ENCODE peak calls at places on chromosomes 1 and 21, in four cellular contexts. Y, T, I and W are unnamed samples.

GRCh38 chr1:116847688-116848531 is 61.8 kb upstream of the PTGFRN start:
- DNase-seq in Y (no peak), I (no peak), T (peak; percentile 59), W (no peak)

GRCh38 chr1:156420209-156421061 is 51.4 kb downstream of the RHBG start:
- DNase-seq in Y (no peak), I (peak; percentile 70), T (no peak), W (no peak)

GRCh38 chr1:156419863-156420208 is 50.8 kb downstream of the RHBG start:
- DNase-seq in T (no peak), Y (no peak), I (no peak), W (no peak)

GRCh38 chr1:212938846-212939245 is 11.5 kb upstream of the VASH2 start:
- DNase-seq in I (no peak), T (no peak), Y (no peak), W (no peak)

GRCh38 chr1:17438176-17438976 is 1.1 kb downstream of the RCC2 start:
- DNase-seq in I (peak; percentile 83), T (peak; percentile 40), Y (no peak), W (peak; percentile 72)

GRCh38 chr1:95733671-95734070 is 499.7 kb downstream of the RWDD3 start:
- DNase-seq in Y (no peak), T (no peak), I (no peak), W (no peak)

GRCh38 chr1:240414237-240414636 is 197.7 kb downstream of the GREM2 start:
- DNase-seq in I (no peak), Y (no peak), T (peak; percentile 49), W (no peak)

GRCh38 chr1:84012018-84012417 is 13.1 kb upstream of the TTLL7 start:
- DNase-seq in I (no peak), T (no peak), Y (no peak), W (no peak)

GRCh38 chr1:43831866-43832654 is 101.5 kb upstream of the ARTN start:
- DNase-seq in I (no peak), T (no peak), Y (no peak), W (no peak)

GRCh38 chr1:152191260-152191659 is 32.2 kb upstream of the RPTN start:
- DNase-seq in T (no peak), I (no peak), Y (no peak), W (no peak)

GRCh38 chr1:55316494-55316893 is 101.3 kb upstream of the USP24 start:
- DNase-seq in I (no peak), Y (no peak), T (no peak), W (no peak)

GRCh38 chr1:77288275-77288674 is 6.5 kb downstream of the AK5 start:
- DNase-seq in T (no peak), I (no peak), Y (no peak), W (no peak)

GRCh38 chr1:212302745-212303383 is 17.7 kb downstream of the PPP2R5A start:
- DNase-seq in I (no peak), T (peak; percentile 37), Y (no peak), W (no peak)

GRCh38 chr21:46114963-46115362 is 17.1 kb downstream of the COL6A2 start:
- DNase-seq in I (peak; percentile 41), Y (no peak), T (no peak), W (no peak)

GRCh38 chr1:65773391-65773790 is 19.3 kb upstream of the PDE4B start:
- DNase-seq in Y (no peak), T (no peak), I (no peak), W (no peak)

GRCh38 chr1:230043102-230043501 is 23.9 kb upstream of the GALNT2 start:
- DNase-seq in I (no peak), T (no peak), Y (no peak), W (no peak)

GRCh38 chr1:31371560-31371959 is 1.3 kb downstream of the FABP3 start:
- DNase-seq in Y (no peak), T (no peak), I (no peak), W (no peak)

GRCh38 chr1:208108646-208109330 is 135.4 kb downstream of the PLXNA2 start:
- DNase-seq in T (no peak), I (no peak), Y (no peak), W (no peak)

GRCh38 chr1:209421186-209421585 is 162.3 kb upstream of the CAMK1G start:
- DNase-seq in Y (no peak), T (no peak), I (no peak), W (no peak)

GRCh38 chr1:44725309-44725698 is 5.7 kb downstream of the RNU5D-1 start:
- DNase-seq in Y (no peak), I (no peak), T (no peak), W (no peak)

GRCh38 chr1:218459878-218460277 is 114.7 kb downstream of the TGFB2 start:
- DNase-seq in Y (no peak), I (no peak), T (peak; percentile 90), W (no peak)

GRCh38 chr1:85998105-85998504 is 158.5 kb downstream of the COL24A1 start:
- DNase-seq in I (no peak), T (no peak), Y (no peak), W (no peak)

GRCh38 chr1:3399732-3400131 is 54.7 kb upstream of the ARHGEF16 start:
- DNase-seq in I (no peak), Y (no peak), T (no peak), W (no peak)

GRCh38 chr1:9183898-9184297 is 50.7 kb upstream of the H6PD start:
- DNase-seq in Y (no peak), I (no peak), T (no peak), W (no peak)

DNA sequence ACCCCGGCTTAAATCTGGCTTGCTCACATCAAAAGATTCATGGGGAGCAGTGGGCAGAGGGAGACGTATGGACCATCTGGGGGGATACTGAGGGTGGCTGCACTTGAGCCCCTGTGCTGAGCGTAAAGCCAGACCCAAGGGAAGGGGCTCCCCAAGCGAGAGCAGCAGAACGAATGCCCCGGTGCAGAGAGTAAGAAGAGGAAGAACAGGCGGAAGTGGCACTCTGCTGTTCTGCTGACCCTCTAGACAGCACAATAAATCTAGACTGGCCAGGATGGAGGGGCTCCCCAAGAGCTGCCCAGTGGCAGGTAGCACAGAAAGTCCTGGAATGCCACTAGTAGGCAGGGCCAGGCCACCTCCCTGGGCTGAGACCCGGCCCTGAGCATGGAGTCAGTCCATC is 80.0 kb downstream of the CASZ1 start:
- DNase-seq in Y (no peak), I (no peak), T (no peak), W (no peak)
- TF ChIP-seq CTCF in Y (no peak), I (no peak), T (no peak), W (no peak)

GRCh38 chr1:24925963-24926362 is 4.1 kb downstream of the RUNX3 start:
- DNase-seq in I (no peak), T (no peak), Y (no peak), W (no peak)
- H3K27me3 ChIP-seq in I (peaks cover 4% of the 10 kb centered on the region), T (no peaks in the 10 kb centered on the region), Y (peaks cover 22% of the 10 kb centered on the region), W (peaks cover 8% of the 10 kb centered on the region)

DNA sequence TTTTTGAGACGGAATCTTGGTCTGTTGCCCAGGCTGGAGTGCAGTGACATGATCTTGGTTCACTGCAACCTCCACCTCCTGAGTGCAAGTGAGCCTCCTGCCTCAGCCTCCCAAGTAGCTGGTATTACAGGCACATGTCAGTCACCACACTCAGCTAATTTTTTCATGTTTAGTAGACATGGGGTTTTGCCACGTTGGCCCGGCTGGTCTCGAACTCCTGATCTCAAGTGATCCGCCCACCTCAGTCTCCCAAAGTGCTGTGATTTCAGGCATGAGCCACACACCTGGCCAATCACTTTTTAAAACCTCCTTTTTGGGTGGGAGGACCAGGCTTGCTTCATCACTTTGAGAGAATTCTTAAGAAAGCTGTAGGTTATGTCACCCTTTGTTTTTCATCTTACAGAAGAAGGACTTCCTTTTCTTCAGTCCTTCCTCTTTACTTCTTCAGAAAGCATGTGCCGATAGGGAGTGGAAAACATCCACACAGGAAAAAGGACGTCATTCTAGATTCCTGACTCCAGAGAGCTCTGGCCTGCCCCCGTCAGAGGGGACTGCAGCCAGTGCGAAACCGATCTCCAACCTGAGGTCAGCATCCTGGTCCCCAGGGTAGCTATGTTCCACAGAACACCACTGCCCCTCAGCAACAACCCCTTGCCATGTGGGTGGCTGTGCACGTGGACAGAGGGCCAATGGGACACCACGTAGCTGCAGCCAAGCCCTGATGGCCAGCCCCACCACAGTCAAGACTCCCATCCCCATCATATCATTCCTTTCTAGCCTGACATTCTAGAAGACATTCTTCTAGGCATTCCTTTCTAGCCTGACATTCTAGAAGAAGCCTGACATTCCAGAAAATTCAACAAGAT is 21.9 kb downstream of the NCF2 start:
- DNase-seq in I (no peak), Y (no peak), T (peak; percentile 6), W (no peak)
- H3K27ac ChIP-seq in I (peak overlapping the region; percentile 39), Y (no peak overlapping the region), T (no peak overlapping the region), W (no peak overlapping the region)

GRCh38 chr1:233168384-233168783 is 127.1 kb downstream of the PCNX2 start:
- DNase-seq in I (no peak), Y (no peak), T (no peak), W (no peak)

GRCh38 chr1:233170741-233171140 is 124.8 kb downstream of the PCNX2 start:
- DNase-seq in T (no peak), Y (no peak), I (no peak), W (no peak)

GRCh38 chr1:233166896-233167295 is 128.6 kb downstream of the PCNX2 start:
- DNase-seq in T (no peak), Y (no peak), I (no peak), W (no peak)

DNA sequence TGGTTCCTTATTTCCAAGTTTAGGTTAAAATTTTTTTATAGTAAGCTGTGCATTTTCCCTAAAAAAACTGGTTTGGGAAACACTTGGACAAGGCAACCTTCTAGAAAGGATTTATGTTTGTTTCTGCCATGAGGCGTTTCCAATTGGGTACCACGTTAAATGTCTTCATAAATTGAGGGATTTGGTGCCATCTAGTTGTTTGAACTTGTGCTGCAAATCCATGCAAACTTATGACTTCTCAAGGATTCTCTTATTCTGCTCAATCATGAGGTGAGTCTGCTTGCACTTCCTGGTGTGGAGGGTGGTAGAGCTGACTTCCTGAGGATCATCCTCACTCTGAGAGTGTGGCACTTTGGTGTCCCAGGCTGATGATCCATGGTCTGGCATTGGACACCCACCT is 123.3 kb downstream of the PCNX2 start:
- DNase-seq in Y (no peak), I (no peak), T (peak; percentile 36), W (no peak)
- TF ChIP-seq CTCF in Y (no peak), I (no peak), T (peak; percentile 40), W (peak; percentile 45)